ENCODE peak calls at places on chromosome 2, in nine cellular contexts. T, N, V, U, D, R, J, Y and E are unnamed samples.

GRCh38 chr2:48532174-48532573 is 2.2 kb downstream of the STON1 start:
- DNase-seq in R (no peak), T (no peak), U (no peak), J (no peak), V (no peak), Y (no peak), D (no peak), N (no peak), E (no peak)

GRCh38 chr2:223602972-223603371 is 811 bp upstream of the SCG2 start:
- DNase-seq in T (no peak), D (no peak), Y (no peak), V (no peak), R (no peak), J (no peak), N (no peak), U (no peak), E (no peak)

GRCh38 chr2:239597216-239597615 is 196.4 kb upstream of the HDAC4 start:
- DNase-seq in R (no peak), U (no peak), J (no peak), D (no peak), Y (peak; percentile 92), T (peak; percentile 28), V (no peak), N (no peak), E (no peak)

GRCh38 chr2:237143118-237143517 is 57.4 kb downstream of the COPS8 start:
- DNase-seq in N (no peak), R (no peak), Y (peak; percentile 22), D (no peak), J (no peak), U (no peak), V (no peak), T (no peak), E (no peak)

GRCh38 chr2:12007282-12007681 is 260.9 kb downstream of the LPIN1 start:
- DNase-seq in T (no peak), Y (no peak), V (no peak), R (no peak), J (no peak), D (no peak), N (no peak), U (no peak), E (no peak)

GRCh38 chr2:21469564-21469963 is 345.8 kb downstream of the TDRD15 start:
- DNase-seq in J (no peak), T (no peak), V (no peak), U (no peak), N (no peak), D (no peak), Y (no peak), R (no peak), E (no peak)

GRCh38 chr2:18154812-18155211 is 276.3 kb downstream of the KCNS3 start:
- DNase-seq in R (no peak), D (no peak), Y (no peak), U (no peak), N (no peak), V (no peak), T (no peak), J (no peak), E (no peak)

GRCh38 chr2:239502430-239503221 is 101.8 kb upstream of the HDAC4 start:
- DNase-seq in U (no peak), T (peak; percentile 90), J (no peak), V (no peak), N (no peak), Y (no peak), R (no peak), D (no peak), E (no peak)

GRCh38 chr2:24080721-24081120 is 3.9 kb downstream of the TP53I3 start:
- DNase-seq in V (no peak), D (no peak), Y (no peak), R (no peak), J (no peak), T (no peak), N (no peak), U (no peak), E (no peak)

GRCh38 chr2:3659447-3660432 is 1.7 kb downstream of the ALLC start:
- DNase-seq in J (no peak), T (no peak), V (no peak), R (no peak), U (no peak), D (peak; percentile 56), N (no peak), Y (no peak), E (no peak)

GRCh38 chr2:240462073-240462703 is 26.7 kb downstream of the GPC1 start:
- DNase-seq in U (no peak), V (no peak), T (peak; percentile 41), Y (no peak), D (no peak), N (no peak), R (no peak), J (no peak), E (no peak)

GRCh38 chr2:70029814-70030409 is 57.4 kb upstream of the PCBP1 start:
- DNase-seq in T (peak; percentile 48), J (no peak), R (no peak), N (peak; percentile 38), Y (no peak), V (no peak), U (peak; percentile 85), D (peak; percentile 54), E (no peak)

GRCh38 chr2:216215991-216216390 is 106.8 kb downstream of the XRCC5 start:
- DNase-seq in N (no peak), Y (no peak), V (no peak), T (no peak), U (peak; percentile 28), D (no peak), J (no peak), R (no peak), E (peak; percentile 62)

GRCh38 chr2:86352137-86352931 is 14.9 kb upstream of the REEP1 start:
- DNase-seq in U (no peak), J (no peak), D (no peak), R (no peak), V (no peak), Y (no peak), T (no peak), N (no peak), E (no peak)

GRCh38 chr2:11869423-11869991 is 123.1 kb downstream of the LPIN1 start:
- DNase-seq in D (no peak), T (no peak), Y (no peak), J (no peak), N (no peak), U (no peak), V (no peak), R (no peak), E (no peak)

GRCh38 chr2:124186801-124187200 is 161.7 kb downstream of the CNTNAP5 start:
- DNase-seq in J (no peak), D (no peak), Y (no peak), N (no peak), T (no peak), V (no peak), R (no peak), U (no peak), E (no peak)
- H3K27ac ChIP-seq in J (no peak overlapping the region), D (no peak overlapping the region), Y (no peak overlapping the region), N (no peak overlapping the region), T (no peak overlapping the region), V (no peak overlapping the region), R (no peak overlapping the region), U (no peak overlapping the region), E (no peak overlapping the region)

GRCh38 chr2:172096661-172097547 is 5.8 kb downstream of the DLX2 start:
- DNase-seq in U (no peak), D (no peak), R (peak; percentile 81), J (no peak), V (no peak), N (no peak), Y (no peak), T (no peak), E (peak; percentile 51)
- H3K27ac ChIP-seq in U (no peak overlapping the region), D (no peak overlapping the region), R (peak overlapping the region; percentile 96), J (no peak overlapping the region), V (no peak overlapping the region), N (no peak overlapping the region), Y (no peak overlapping the region), T (no peak overlapping the region), E (no peak overlapping the region)

GRCh38 chr2:6184532-6185302 is 492.5 kb downstream of the SOX11 start:
- DNase-seq in N (no peak), D (no peak), R (no peak), J (no peak), Y (no peak), V (no peak), U (no peak), T (no peak), E (no peak)

GRCh38 chr2:6177796-6178195 is 485.6 kb downstream of the SOX11 start:
- DNase-seq in U (no peak), N (no peak), J (no peak), R (no peak), Y (no peak), V (no peak), D (no peak), T (no peak), E (peak; percentile 66)

GRCh38 chr2:6186332-6187100 is 494.3 kb downstream of the SOX11 start:
- DNase-seq in V (no peak), R (no peak), U (no peak), D (peak; percentile 17), N (peak; percentile 38), Y (no peak), J (no peak), T (no peak), E (no peak)

GRCh38 chr2:6181525-6182270 is 489.5 kb downstream of the SOX11 start:
- DNase-seq in J (no peak), T (no peak), N (no peak), R (no peak), D (no peak), U (no peak), V (no peak), Y (no peak), E (no peak)

GRCh38 chr2:6183231-6183630 is 491.0 kb downstream of the SOX11 start:
- DNase-seq in N (peak; percentile 44), D (no peak), Y (no peak), T (no peak), V (no peak), U (no peak), R (no peak), J (no peak), E (no peak)
- H3K27ac ChIP-seq in N (no peak overlapping the region), D (no peak overlapping the region), Y (no peak overlapping the region), T (no peak overlapping the region), V (no peak overlapping the region), U (no peak overlapping the region), R (no peak overlapping the region), J (no peak overlapping the region), E (no peak overlapping the region)

GRCh38 chr2:181675241-181675640 is 5.1 kb downstream of the NEUROD1 start:
- DNase-seq in R (no peak), T (no peak), N (no peak), J (no peak), Y (no peak), D (no peak), U (no peak), V (no peak), E (no peak)
- H3K27ac ChIP-seq in R (no peak overlapping the region), T (no peak overlapping the region), N (no peak overlapping the region), J (no peak overlapping the region), Y (no peak overlapping the region), D (no peak overlapping the region), U (no peak overlapping the region), V (no peak overlapping the region), E (peak overlapping the region; percentile 98)